ENCODE peak calls at places on chromosomes 12 and 14, in ten cellular contexts. G is vagina, U is endothelial cell of umbilical vein, N is A549, K is AG09319, R is neural crest cell, T is mesothelial cell of epicardium, O is choroid plexus epithelial cell, L is HL-60, Z is tibial nerve. X is an unnamed sample.

GRCh38 chr12:2776129-2776806 is 18.5 kb upstream of the FKBP4 start:
- DNase-seq in O (no peak), K (no peak), R (no peak), G (no peak), T (no peak), U (no peak), Z (no peak), L (no peak), N (no peak), X (no peak)

GRCh38 chr14:56284641-56285040 is 166.4 kb downstream of the PELI2 start:
- DNase-seq in K (no peak), L (no peak), R (no peak), T (no peak), O (peak; percentile 29), Z (no peak), G (no peak), U (no peak), N (no peak), X (no peak)

GRCh38 chr14:103128631-103129300 is 5.5 kb downstream of the TNFAIP2 start:
- DNase-seq in O (no peak), U (no peak), L (no peak), K (no peak), R (no peak), G (no peak), T (no peak), Z (no peak), N (no peak), X (no peak)

GRCh38 chr12:123453165-123453564 is 4.8 kb upstream of the SNRNP35 start:
- DNase-seq in N (no peak), Z (no peak), G (no peak), O (no peak), K (no peak), R (no peak), L (no peak), T (no peak), U (no peak), X (no peak)

GRCh38 chr12:114682920-114683708 is 861 bp downstream of the TBX3 start:
- DNase-seq in R (no peak), L (no peak), U (peak; percentile 17), T (peak; percentile 51), K (no peak), G (no peak), O (peak; percentile 47), Z (no peak), N (peak; percentile 49), X (no peak)

GRCh38 chr12:58888131-58888783 is 32.0 kb downstream of the LRIG3 start:
- DNase-seq in K (peak; percentile 93), G (no peak), T (no peak), U (peak; percentile 39), N (no peak), Z (no peak), L (no peak), R (no peak), O (peak; percentile 86), X (no peak)

GRCh38 chr12:46395308-46395707 is 22.7 kb upstream of the SLC38A2 start:
- DNase-seq in O (peak; percentile 20), T (no peak), Z (no peak), L (no peak), U (no peak), R (no peak), K (no peak), G (no peak), N (no peak), X (no peak)

GRCh38 chr12:52004042-52004648 is 2.6 kb upstream of the TAMALIN start:
- DNase-seq in L (no peak), T (peak; percentile 57), G (no peak), K (no peak), O (peak; percentile 66), Z (no peak), N (peak; percentile 78), R (peak; percentile 42), U (peak; percentile 60), X (no peak)

GRCh38 chr12:70267550-70267949 is 24.3 kb downstream of the CNOT2 start:
- DNase-seq in K (no peak), R (no peak), Z (no peak), G (no peak), L (no peak), U (peak; percentile 30), O (peak; percentile 45), T (no peak), N (no peak), X (no peak)

GRCh38 chr12:86666311-86666710 is 410.1 kb upstream of the MGAT4C start:
- DNase-seq in U (no peak), R (no peak), G (no peak), O (peak; percentile 10), T (no peak), Z (no peak), L (no peak), K (no peak), N (no peak), X (no peak)

GRCh38 chr14:37650356-37651037 is 55.1 kb downstream of the TTC6 start:
- DNase-seq in O (peak; percentile 47), R (no peak), G (no peak), K (no peak), Z (no peak), T (no peak), U (no peak), L (no peak), N (no peak), X (no peak)

GRCh38 chr12:13219320-13219719 is 22.8 kb downstream of the EMP1 start:
- DNase-seq in N (no peak), O (no peak), R (no peak), L (no peak), Z (no peak), U (no peak), G (no peak), T (no peak), K (no peak), X (no peak)

GRCh38 chr12:3380200-3381020 is 110.6 kb upstream of the PRMT8 start:
- DNase-seq in R (no peak), T (no peak), O (no peak), Z (no peak), G (no peak), L (no peak), U (no peak), N (no peak), K (no peak), X (no peak)

GRCh38 chr12:62660763-62661162 is 194.1 kb downstream of the MON2 start:
- DNase-seq in R (no peak), T (no peak), K (peak; percentile 66), O (peak; percentile 86), U (peak; percentile 84), N (no peak), G (no peak), L (no peak), Z (no peak), X (no peak)

GRCh38 chr12:19739195-19739776 is 300.0 kb downstream of the AEBP2 start:
- DNase-seq in G (no peak), K (peak; percentile 44), U (peak; percentile 92), R (peak; percentile 56), T (peak; percentile 41), L (no peak), Z (no peak), N (peak; percentile 50), O (peak; percentile 85), X (no peak)

GRCh38 chr14:67413806-67414769 is 2.1 kb upstream of the PLEK2 start:
- DNase-seq in K (no peak), R (no peak), Z (no peak), U (peak; percentile 87), O (peak; percentile 69), T (no peak), L (no peak), G (no peak), N (peak; percentile 73), X (no peak)

GRCh38 chr12:14613718-14614117 is 46.0 kb upstream of the PLBD1 start:
- DNase-seq in G (no peak), O (no peak), Z (no peak), L (peak; percentile 68), T (no peak), R (no peak), K (no peak), U (no peak), N (no peak), X (no peak)

GRCh38 chr14:64476438-64476837 is 11.1 kb downstream of the AKAP5 start:
- DNase-seq in K (no peak), T (no peak), G (no peak), L (no peak), U (no peak), Z (no peak), R (no peak), N (no peak), O (no peak), X (no peak)

GRCh38 chr14:104731249-104731924 is 7.4 kb downstream of the ADSS1 start:
- DNase-seq in U (no peak), N (peak; percentile 48), L (no peak), G (no peak), K (no peak), R (no peak), Z (no peak), O (no peak), T (no peak), X (no peak)
- TF ChIP-seq CTCF in U (peak; percentile 41), N (peak; percentile 29), L (no peak), G (no peak), K (peak; percentile 24), R (peak; percentile 50), Z (no peak), O (peak; percentile 56), T (no peak), X (peak; percentile 62)

GRCh38 chr14:93999573-93999972 is 2.5 kb downstream of the CCDC197 start:
- DNase-seq in K (no peak), R (no peak), G (no peak), T (no peak), L (no peak), Z (no peak), N (no peak), O (no peak), U (no peak), X (no peak)
- TF ChIP-seq CTCF in K (no peak), R (no peak), G (no peak), T (no peak), L (no peak), Z (no peak), N (no peak), O (no peak), U (no peak), X (no peak)

GRCh38 chr12:68038650-68039049 is 49.4 kb downstream of the IFNG-AS1 start:
- DNase-seq in K (no peak), O (no peak), R (no peak), U (no peak), N (no peak), L (no peak), Z (no peak), G (no peak), T (no peak), X (no peak)
- TF ChIP-seq CTCF in K (no peak), O (no peak), R (no peak), U (no peak), N (no peak), L (no peak), Z (no peak), G (no peak), T (no peak), X (no peak)

DNA sequence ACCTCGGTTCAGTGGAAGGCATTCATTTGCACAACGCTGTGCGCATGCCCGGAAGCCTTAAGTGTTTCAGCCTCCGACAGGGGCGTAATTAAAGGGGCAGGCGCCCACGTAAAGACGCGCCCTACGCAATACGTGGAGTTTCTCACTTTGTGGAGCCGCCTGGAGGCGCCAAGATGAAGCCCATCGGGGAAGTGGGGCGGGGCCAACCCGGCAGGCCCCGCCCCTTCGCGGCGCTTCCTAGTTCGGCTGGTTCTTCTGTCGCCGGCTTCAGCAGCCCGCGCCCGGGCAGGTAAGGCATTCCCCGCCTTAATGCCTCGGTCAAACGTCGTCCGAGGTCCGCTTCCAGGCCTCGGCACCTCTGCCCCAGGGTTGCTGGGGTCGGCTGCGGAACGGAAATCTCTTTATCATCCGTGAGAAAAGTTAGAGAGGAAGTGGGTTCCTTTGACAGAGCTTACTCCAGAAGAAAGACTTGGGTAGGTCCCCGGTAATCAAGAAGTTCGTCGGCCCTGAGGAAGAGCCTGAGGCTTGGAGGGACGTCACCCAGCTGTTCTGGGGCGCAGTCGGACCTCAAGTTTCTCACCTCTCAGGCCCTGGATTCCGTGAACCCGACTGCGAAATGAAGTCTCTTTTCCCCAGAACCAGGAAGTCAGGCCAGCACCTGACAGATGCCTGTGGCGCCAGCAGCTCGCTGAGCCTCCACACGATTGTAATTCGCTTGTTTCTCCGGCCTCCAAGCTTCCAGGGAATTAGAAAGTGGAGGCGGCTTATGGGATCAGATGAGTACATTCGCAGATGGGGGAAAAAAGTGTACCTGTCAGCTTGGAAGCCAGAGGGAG is at the start of the genes IRAK4 and PUS7L:
- DNase-seq in R (peak; percentile 63), Z (peak; percentile 84), T (peak; percentile 79), U (peak; percentile 98), K (peak; percentile 90), N (peak; percentile 88), G (no peak), O (peak; percentile 98), L (peak; percentile 92), X (peak; percentile 85)
- TF ChIP-seq CTCF in R (peak; percentile 44), Z (peak; percentile 64), T (no peak), U (peak; percentile 58), K (peak; percentile 47), N (peak; percentile 18), G (peak; percentile 36), O (peak; percentile 63), L (peak; percentile 7), X (peak; percentile 43)